ENCODE peak calls at places on chromosomes 13 and 19, in ten cellular contexts. N is T-cell; V is left cardiac atrium; D is natural killer cell; C is Panc1; M is HepG2; L is activated CD4-positive, CD25-positive, alpha-beta regulatory T cell treated with anti-CD3 and anti-CD28 coated beads, Interleukin-2, amount 50 U/mL, for 24 hours; G is SK-N-SH treated with all-trans-retinoic acid at 6 μM for 48 hours; H is right cardiac atrium; E is sciatic nerve. S is an unnamed sample.

GRCh38 chr19:4233282-4233853 is 4.0 kb downstream of the EBI3 start:
- ATAC-seq in C (peak), L (peak), M (peak), V (peak), D (peak), E (peak), H (peak), G (peak), N (peak), S (no peak)

GRCh38 chr19:50794778-50795664 is 4.8 kb downstream of the ACP4 start:
- ATAC-seq in E (no peak), H (no peak), C (peak), L (peak), D (peak), M (peak), V (peak), G (peak), N (peak), S (no peak)

GRCh38 chr13:113187263-113187669 is 21.2 kb downstream of the PCID2 start:
- ATAC-seq in H (peak), M (no peak), N (no peak), L (peak), E (peak), D (no peak), G (peak), C (peak), V (peak), S (peak)

GRCh38 chr13:33227927-33228644 is 57.5 kb downstream of the STARD13 start:
- ATAC-seq in G (peak), C (no peak), H (peak), D (no peak), E (no peak), N (no peak), M (no peak), L (no peak), V (no peak), S (no peak)

GRCh38 chr13:37869756-37870488 is at the start of gene TRPC4:
- ATAC-seq in C (peak), H (peak), D (no peak), G (peak), N (no peak), L (no peak), M (peak), E (peak), V (peak), S (peak)

GRCh38 chr19:14150770-14151661 is 14.6 kb upstream of the ASF1B start:
- ATAC-seq in V (no peak), C (no peak), G (no peak), N (no peak), L (no peak), M (no peak), E (no peak), H (no peak), D (no peak), S (no peak)

GRCh38 chr13:51905787-51906186 is 44.0 kb downstream of the CCDC70 start:
- ATAC-seq in D (no peak), G (no peak), N (no peak), C (no peak), H (no peak), L (peak), V (no peak), M (peak), E (peak), S (no peak)

GRCh38 chr13:113744197-113745000 is 14.6 kb upstream of the TMEM255B start:
- ATAC-seq in N (no peak), H (no peak), D (no peak), C (no peak), E (no peak), M (no peak), V (no peak), L (no peak), G (no peak), S (no peak)

GRCh38 chr13:23440821-23441608 is 7.5 kb upstream of the SACS start:
- ATAC-seq in M (peak), N (no peak), G (no peak), C (peak), E (no peak), L (no peak), D (no peak), V (peak), H (peak), S (no peak)

GRCh38 chr13:102122147-102122546 is 279.7 kb downstream of the FGF14 start:
- ATAC-seq in N (no peak), E (no peak), G (no peak), M (no peak), L (no peak), H (no peak), C (no peak), V (no peak), D (no peak), S (no peak)

GRCh38 chr13:32881074-32881791 is 135.0 kb upstream of the KL start:
- ATAC-seq in M (no peak), G (peak), C (no peak), E (peak), V (peak), L (peak), N (no peak), H (peak), D (no peak), S (no peak)

GRCh38 chr19:8512115-8512967 is 1.6 kb downstream of the ZNF414 start:
- ATAC-seq in L (no peak), M (peak), D (no peak), H (no peak), V (no peak), C (peak), E (no peak), N (no peak), G (no peak), S (no peak)